ENCODE peak calls at places on chromosomes 4 and X, in eight cellular contexts. X is heart left ventricle, T is H9, A is upper lobe of left lung, Y is uterus, G is adrenal gland, P is breast epithelium, H is transverse colon. D is an unnamed sample.

GRCh38 chr4:8044699-8045098 is 105.0 kb upstream of the AFAP1 start:
- DNase-seq in X (no peak), T (no peak), A (no peak), Y (no peak), G (no peak), P (no peak), H (peak; percentile 43), D (no peak)

GRCh38 chr4:54063737-54064316 is 578 bp downstream of the CHIC2 start:
- DNase-seq in X (peak; percentile 35), T (peak; percentile 36), A (no peak), Y (peak; percentile 39), G (no peak), P (peak; percentile 55), H (peak; percentile 41), D (peak; percentile 49)

GRCh38 chr4:33467291-33467690 is 2747.1 kb downstream of the PCDH7 start:
- DNase-seq in X (no peak), T (peak; percentile 53), A (peak; percentile 5), Y (no peak), G (no peak), P (no peak), H (no peak), D (peak; percentile 63)

GRCh38 chr4:3111461-3111860 is 37.0 kb downstream of the HTT start:
- DNase-seq in X (no peak), T (no peak), A (no peak), Y (no peak), G (no peak), P (peak; percentile 70), H (no peak), D (no peak)

GRCh38 chrX:85243155-85243554 is 424 bp downstream of the SATL1 start:
- DNase-seq in X (no peak), T (no peak), A (no peak), Y (no peak), G (no peak), P (no peak), H (no peak), D (no peak)

GRCh38 chrX:101460669-101461068 is 24.6 kb upstream of the ARMCX4 start:
- DNase-seq in X (no peak), T (no peak), A (no peak), Y (no peak), G (no peak), P (no peak), H (no peak), D (no peak)

GRCh38 chr4:139656614-139657486 is 8.8 kb upstream of the MGST2 start:
- DNase-seq in X (peak; percentile 46), T (peak; percentile 76), A (no peak), Y (peak; percentile 66), G (peak; percentile 60), P (peak; percentile 58), H (peak; percentile 61), D (peak; percentile 75)

GRCh38 chrX:96683997-96684338 is 674 bp upstream of the DIAPH2 start:
- DNase-seq in X (no peak), T (no peak), A (no peak), Y (no peak), G (no peak), P (no peak), H (no peak), D (no peak)

GRCh38 chr4:39062094-39062493 is at the start of gene KLHL5:
- DNase-seq in X (no peak), T (no peak), A (no peak), Y (no peak), G (no peak), P (no peak), H (no peak), D (no peak)

GRCh38 chrX:86295293-86295692 is 147.0 kb downstream of the DACH2 start:
- DNase-seq in X (no peak), T (peak; percentile 24), A (no peak), Y (no peak), G (no peak), P (no peak), H (no peak), D (no peak)

GRCh38 chr4:59597536-59598232 is 1602.4 kb upstream of the ADGRL3 start:
- DNase-seq in X (no peak), T (no peak), A (no peak), Y (no peak), G (no peak), P (no peak), H (no peak), D (no peak)

GRCh38 chrX:101749436-101749835 is 89.8 kb upstream of the ARMCX2 start:
- DNase-seq in X (no peak), T (no peak), A (no peak), Y (no peak), G (no peak), P (no peak), H (no peak), D (no peak)

GRCh38 chr4:138097912-138098600 is 144.1 kb downstream of the SLC7A11 start:
- DNase-seq in X (no peak), T (no peak), A (no peak), Y (no peak), G (no peak), P (no peak), H (no peak), D (no peak)

GRCh38 chrX:129525162-129525561 is 1.9 kb upstream of the SMARCA1 start:
- DNase-seq in X (no peak), T (no peak), A (no peak), Y (no peak), G (no peak), P (no peak), H (no peak), D (no peak)

GRCh38 chr4:103718993-103719319 is 829 bp downstream of the TACR3 start:
- DNase-seq in X (no peak), T (no peak), A (no peak), Y (no peak), G (no peak), P (no peak), H (no peak), D (no peak)

GRCh38 chr4:20127626-20128025 is 124.1 kb upstream of the SLIT2 start:
- DNase-seq in X (no peak), T (no peak), A (no peak), Y (no peak), G (no peak), P (no peak), H (no peak), D (no peak)

GRCh38 chr4:47483722-47484121 is 1.4 kb upstream of the ATP10D start:
- DNase-seq in X (no peak), T (no peak), A (no peak), Y (no peak), G (no peak), P (no peak), H (no peak), D (no peak)

GRCh38 chr4:47484169-47484568 is 906 bp upstream of the ATP10D start:
- DNase-seq in X (no peak), T (no peak), A (no peak), Y (no peak), G (no peak), P (no peak), H (no peak), D (no peak)

GRCh38 chr4:47485047-47485692 is at the start of gene ATP10D:
- DNase-seq in X (peak; percentile 97), T (peak; percentile 96), A (peak; percentile 99), Y (peak; percentile 95), G (peak; percentile 96), P (peak; percentile 92), H (peak; percentile 97), D (peak; percentile 97)

GRCh38 chr4:47488706-47489105 is 3.6 kb downstream of the ATP10D start:
- DNase-seq in X (no peak), T (no peak), A (no peak), Y (no peak), G (no peak), P (no peak), H (no peak), D (no peak)

DNA sequence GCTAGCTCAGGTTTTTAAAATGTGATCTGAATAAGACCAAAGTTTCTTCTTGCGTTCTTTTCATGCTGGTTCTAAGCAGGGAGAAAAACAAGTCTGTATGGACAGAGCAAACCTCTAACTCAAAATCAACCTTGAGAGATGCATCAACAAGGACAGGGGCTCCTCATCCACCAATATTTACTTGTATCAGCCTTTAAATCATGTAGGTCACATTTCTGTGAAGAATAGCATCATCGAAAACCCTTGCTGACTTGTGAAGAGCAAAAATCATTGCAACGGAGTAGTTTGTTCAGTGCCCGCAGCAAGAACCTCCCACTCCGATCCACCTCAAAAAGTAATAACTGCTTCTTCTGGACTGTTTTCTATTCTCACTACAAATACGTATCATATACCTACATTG is 1.2 kb downstream of the ATP10D start:
- DNase-seq in X (no peak), T (no peak), A (no peak), Y (no peak), G (no peak), P (no peak), H (no peak), D (no peak)
- H3K4me1 ChIP-seq in X (peaks cover 20% of the 10 kb centered on the region), T (no peaks in the 10 kb centered on the region), A (peaks cover 5% of the 10 kb centered on the region), Y (no peaks in the 10 kb centered on the region), G (peaks cover 10% of the 10 kb centered on the region), P (no peaks in the 10 kb centered on the region), H (peaks cover 9% of the 10 kb centered on the region), D (peaks cover 10% of the 10 kb centered on the region)

DNA sequence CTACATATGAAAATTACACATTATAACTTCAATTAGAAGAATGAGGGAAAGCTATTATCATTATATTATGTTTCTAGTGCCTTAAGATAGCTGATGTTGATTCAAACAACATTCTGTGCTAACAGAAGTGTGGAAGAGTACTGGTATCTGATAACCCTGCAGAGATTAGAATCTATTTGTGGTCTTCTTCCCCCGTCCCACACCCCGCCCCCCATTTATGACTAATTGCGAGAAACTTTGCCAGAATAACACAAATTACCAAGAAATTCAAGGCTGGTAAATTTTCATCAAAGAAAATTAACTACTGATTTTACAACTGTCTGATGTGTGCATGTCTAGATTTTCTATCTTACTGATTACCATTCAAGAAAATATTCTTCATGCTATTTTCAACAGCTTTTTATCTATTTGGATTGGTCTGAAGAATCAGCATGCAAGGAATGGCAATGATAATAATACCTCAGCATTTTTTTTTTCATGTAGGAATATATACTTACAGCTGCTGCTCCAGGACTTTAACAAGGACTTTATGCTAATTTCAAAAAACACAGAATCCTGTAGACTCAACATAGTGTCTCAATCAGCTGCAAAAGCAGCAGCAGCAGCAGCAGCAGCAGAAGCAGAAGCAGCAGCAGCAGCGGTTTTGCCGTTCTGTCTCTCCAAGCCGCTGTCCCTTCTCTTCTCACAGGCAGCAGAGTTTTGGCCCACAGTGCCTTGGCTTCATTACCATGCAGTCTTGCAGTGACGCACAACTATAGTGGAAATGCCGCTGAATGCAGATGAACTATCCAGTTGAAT is 126.7 kb downstream of the FRYL start:
- DNase-seq in X (peak; percentile 59), T (no peak), A (no peak), Y (no peak), G (peak; percentile 55), P (no peak), H (peak; percentile 42), D (peak; percentile 80)
- H3K27ac ChIP-seq in X (peak overlapping the region; percentile 67), T (no peak overlapping the region), A (peak overlapping the region; percentile 49), Y (no peak overlapping the region), G (peak overlapping the region; percentile 32), P (no peak overlapping the region), H (peak overlapping the region; percentile 33), D (no peak overlapping the region)

GRCh38 chr4:86653237-86653865 is 59.2 kb downstream of the PTPN13 start:
- DNase-seq in X (no peak), T (no peak), A (no peak), Y (no peak), G (no peak), P (no peak), H (peak; percentile 8), D (no peak)
- TF ChIP-seq CTCF in X (peak; percentile 34), T (peak; percentile 80), A (no peak), Y (no peak), G (no peak), P (no peak), H (no peak), D (no peak)

DNA sequence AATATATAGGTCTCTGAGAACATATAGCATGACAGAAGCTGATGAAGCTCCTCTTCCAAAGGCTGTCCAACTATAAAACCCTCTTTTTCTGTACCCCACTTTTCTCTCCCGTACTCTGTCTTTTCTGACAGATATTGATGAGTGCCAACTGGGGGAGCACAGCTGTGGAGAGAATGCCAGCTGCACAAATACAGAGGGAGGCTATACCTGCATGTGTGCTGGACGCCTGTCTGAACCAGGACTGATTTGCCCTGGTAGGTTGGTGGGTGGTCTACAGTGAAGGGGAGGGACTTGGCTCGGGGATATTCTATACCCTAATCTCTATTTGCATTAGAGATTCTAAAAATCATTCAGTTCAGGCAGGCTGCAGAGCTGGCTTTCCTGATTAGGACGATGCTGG is 80.4 kb downstream of the EGF start:
- DNase-seq in X (no peak), T (no peak), A (no peak), Y (no peak), G (no peak), P (no peak), H (no peak), D (no peak)
- H3K4me1 ChIP-seq in X (no peaks in the 10 kb centered on the region), T (no peaks in the 10 kb centered on the region), A (no peaks in the 10 kb centered on the region), Y (no peaks in the 10 kb centered on the region), G (no peaks in the 10 kb centered on the region), P (no peaks in the 10 kb centered on the region), H (no peaks in the 10 kb centered on the region), D (no peaks in the 10 kb centered on the region)